ENCODE peak calls at places on chromosomes 16 and 17, in nine cellular contexts. R, G, Q, N, F, H, C, I and B are unnamed samples.

GRCh38 chr16:47917118-47917517 is 238.7 kb downstream of the ABCC12 start:
- DNase-seq in C (no peak), N (no peak), G (no peak), I (no peak), R (no peak), Q (no peak), F (no peak), H (no peak), B (no peak)

GRCh38 chr16:353404-354285 is 1.1 kb upstream of the AXIN1 start:
- DNase-seq in R (no peak), C (no peak), G (peak), N (peak), I (no peak), H (no peak), F (peak), Q (peak), B (no peak)

GRCh38 chr17:19741832-19742457 is 6.2 kb downstream of the ALDH3A1 start:
- DNase-seq in N (no peak), R (no peak), I (no peak), H (no peak), F (no peak), Q (no peak), C (no peak), G (no peak), B (no peak)

GRCh38 chr17:62919388-62919787 is 46.6 kb upstream of the TANC2 start:
- DNase-seq in R (no peak), N (no peak), F (no peak), I (no peak), H (no peak), C (no peak), Q (no peak), G (no peak), B (no peak)

GRCh38 chr17:75808905-75809621 is 24.5 kb downstream of the UNK start:
- DNase-seq in N (peak), Q (peak), R (no peak), H (peak), F (no peak), G (no peak), C (no peak), I (no peak), B (peak)

GRCh38 chr17:32784113-32784512 is 92.8 kb downstream of the MYO1D start:
- DNase-seq in R (no peak), N (no peak), Q (no peak), H (no peak), F (no peak), I (no peak), G (no peak), C (no peak), B (no peak)

GRCh38 chr16:14600164-14600563 is 29.9 kb downstream of the PARN start:
- DNase-seq in Q (no peak), R (no peak), N (no peak), H (no peak), G (peak), I (no peak), C (no peak), F (no peak), B (peak)

GRCh38 chr17:56793947-56794346 is 39.8 kb downstream of the C17orf67 start:
- DNase-seq in I (no peak), R (no peak), F (no peak), H (no peak), Q (no peak), G (no peak), C (no peak), N (no peak), B (no peak)

GRCh38 chr17:77315010-77315409 is 174.2 kb downstream of the SEC14L1 start:
- DNase-seq in R (no peak), H (no peak), I (no peak), N (no peak), F (peak), C (no peak), Q (peak), G (no peak), B (no peak)

GRCh38 chr16:75195811-75196790 is 10.9 kb downstream of the CTRB2 start:
- DNase-seq in N (peak), C (peak), G (no peak), H (no peak), F (peak), Q (peak), R (no peak), I (no peak), B (no peak)

GRCh38 chr16:58026705-58027340 is 1.3 kb downstream of the MMP15 start:
- DNase-seq in F (peak), H (no peak), G (peak), N (no peak), I (no peak), C (peak), Q (peak), R (no peak), B (no peak)

GRCh38 chr17:81561494-81561885 is 9.3 kb upstream of the FAAP100 start:
- DNase-seq in I (no peak), Q (no peak), F (no peak), G (no peak), H (no peak), C (no peak), R (no peak), N (no peak), B (no peak)

GRCh38 chr16:31402687-31403086 is 9.6 kb downstream of the ITGAD start:
- DNase-seq in C (no peak), N (no peak), I (no peak), R (no peak), Q (no peak), F (no peak), G (no peak), H (no peak), B (no peak)

GRCh38 chr16:31401436-31401835 is 8.3 kb downstream of the ITGAD start:
- DNase-seq in Q (no peak), F (no peak), G (no peak), I (no peak), C (no peak), N (no peak), R (no peak), H (no peak), B (no peak)

GRCh38 chr16:31403590-31404352 is 10.6 kb downstream of the ITGAD start:
- DNase-seq in F (no peak), G (no peak), I (no peak), H (no peak), Q (no peak), N (no peak), R (no peak), C (peak), B (no peak)

GRCh38 chr16:31407406-31407805 is 14.3 kb downstream of the ITGAD start:
- DNase-seq in H (no peak), N (no peak), F (no peak), G (no peak), R (no peak), Q (no peak), C (no peak), I (no peak), B (no peak)

GRCh38 chr16:31404353-31405064 is 11.4 kb downstream of the ITGAD start:
- DNase-seq in N (no peak), H (no peak), R (no peak), F (no peak), C (no peak), Q (no peak), G (no peak), I (no peak), B (peak)
- H3K4me3 ChIP-seq in N (no peak), H (no peak), R (no peak), F (no peak), C (no peak), Q (peak), G (no peak), I (no peak), B (peak)

GRCh38 chr16:88975511-88976061 is 1.4 kb downstream of the CBFA2T3 start:
- DNase-seq in Q (no peak), H (no peak), R (no peak), C (no peak), N (no peak), F (no peak), I (no peak), G (no peak), B (no peak)
- TF ChIP-seq CTCF in Q (no peak), H (no peak), R (no peak), C (no peak), N (no peak), F (no peak), I (no peak), G (no peak), B (no peak)

DNA sequence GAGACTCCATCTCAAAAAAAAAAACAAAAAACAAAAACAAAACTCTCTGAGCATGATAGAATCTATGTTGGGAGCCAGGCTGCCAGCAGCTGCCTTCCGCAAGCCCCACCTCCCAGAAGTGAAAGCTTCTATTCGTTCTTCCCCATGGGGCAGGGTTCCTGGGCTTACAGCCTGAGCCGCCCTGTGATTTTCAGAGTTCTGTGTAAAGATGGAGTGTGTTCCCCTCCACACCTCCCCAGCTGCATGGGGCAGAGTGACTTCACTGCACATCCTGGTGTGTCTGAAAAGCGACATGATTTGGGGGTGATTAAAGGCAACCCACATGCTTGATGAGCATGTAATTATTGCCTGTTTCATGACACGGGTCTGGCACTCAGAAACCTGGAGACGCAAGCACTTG is 265.7 kb downstream of the ENGASE start:
- DNase-seq in I (no peak), R (no peak), G (peak), H (no peak), F (no peak), C (no peak), Q (no peak), N (no peak), B (peak)
- H3K4me3 ChIP-seq in I (no peak), R (no peak), G (no peak), H (no peak), F (no peak), C (no peak), Q (no peak), N (no peak), B (peak)

DNA sequence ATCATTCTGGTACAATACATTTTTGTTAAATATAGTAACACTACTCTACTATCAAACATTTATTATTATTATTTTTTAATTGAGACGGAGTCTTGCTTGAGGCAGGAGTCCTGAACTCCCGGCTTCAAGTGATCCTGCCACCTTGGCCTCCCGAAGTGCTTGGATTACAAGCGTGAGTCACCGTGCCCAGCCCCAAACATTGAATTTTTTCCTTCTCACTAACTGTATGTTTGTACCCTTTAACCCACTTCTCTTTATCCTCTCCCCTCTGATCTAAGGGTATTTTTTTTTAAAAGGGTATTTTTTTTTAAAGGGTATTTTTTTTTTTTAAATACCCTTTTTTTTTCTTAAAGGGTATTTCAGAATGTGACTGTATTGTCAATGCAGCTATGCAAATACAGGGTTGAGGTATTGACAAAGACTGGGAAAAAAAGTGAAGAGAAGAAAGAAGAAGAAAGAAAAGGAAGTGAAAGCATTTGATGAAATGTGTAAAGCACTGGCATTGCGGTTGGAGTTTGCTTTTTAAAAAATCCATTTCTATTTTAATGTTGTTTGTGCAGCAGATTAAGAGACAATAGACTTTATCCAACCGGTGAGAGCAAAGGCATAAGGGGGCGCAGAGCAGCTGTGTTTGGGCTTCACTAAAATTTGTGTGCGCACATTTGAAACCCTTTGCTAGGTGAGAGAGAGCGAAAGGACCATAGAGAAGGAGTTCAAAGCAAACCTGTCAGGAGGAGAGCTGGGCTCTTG is 42.3 kb downstream of the SYT17 start:
- DNase-seq in C (no peak), R (no peak), I (no peak), Q (no peak), F (no peak), N (no peak), H (no peak), G (no peak), B (peak)
- TF ChIP-seq CTCF in C (no peak), R (no peak), I (no peak), Q (no peak), F (no peak), N (no peak), H (no peak), G (no peak), B (no peak)

GRCh38 chr17:71636644-71637043 is 484.2 kb upstream of the SOX9 start:
- DNase-seq in N (no peak), G (no peak), F (no peak), R (no peak), Q (no peak), C (no peak), I (no peak), H (no peak), B (no peak)

GRCh38 chr17:71633391-71633849 is 487.4 kb upstream of the SOX9 start:
- DNase-seq in R (no peak), H (no peak), G (peak), N (no peak), F (no peak), I (no peak), C (no peak), Q (no peak), B (no peak)

GRCh38 chr17:71635187-71635586 is 485.6 kb upstream of the SOX9 start:
- DNase-seq in C (no peak), I (no peak), F (no peak), R (no peak), H (no peak), Q (no peak), G (peak), N (no peak), B (no peak)

GRCh38 chr17:71632328-71632727 is 488.5 kb upstream of the SOX9 start:
- DNase-seq in N (no peak), I (no peak), G (no peak), F (no peak), H (no peak), R (no peak), Q (no peak), C (no peak), B (no peak)

GRCh38 chr17:71634376-71634775 is 486.4 kb upstream of the SOX9 start:
- DNase-seq in H (no peak), N (no peak), R (no peak), C (no peak), F (no peak), G (no peak), I (no peak), Q (no peak), B (no peak)
- H3K4me3 ChIP-seq in H (no peak), N (no peak), R (no peak), C (no peak), F (no peak), G (no peak), I (no peak), Q (no peak), B (no peak)

GRCh38 chr17:68782829-68783228 is 172.4 kb downstream of the ABCA8 start:
- DNase-seq in H (no peak), N (no peak), I (no peak), G (no peak), R (no peak), C (no peak), Q (no peak), F (no peak), B (no peak)

GRCh38 chr17:68785565-68786486 is 169.4 kb downstream of the ABCA8 start:
- DNase-seq in R (no peak), F (no peak), G (no peak), I (no peak), Q (no peak), H (no peak), N (no peak), C (no peak), B (no peak)

GRCh38 chr17:68780561-68780960 is 174.6 kb downstream of the ABCA8 start:
- DNase-seq in F (no peak), H (no peak), Q (no peak), N (no peak), C (no peak), I (no peak), G (no peak), R (no peak), B (no peak)

GRCh38 chr17:68784431-68784830 is 170.8 kb downstream of the ABCA8 start:
- DNase-seq in R (no peak), N (no peak), G (no peak), F (no peak), Q (no peak), C (no peak), H (no peak), I (no peak), B (no peak)

DNA sequence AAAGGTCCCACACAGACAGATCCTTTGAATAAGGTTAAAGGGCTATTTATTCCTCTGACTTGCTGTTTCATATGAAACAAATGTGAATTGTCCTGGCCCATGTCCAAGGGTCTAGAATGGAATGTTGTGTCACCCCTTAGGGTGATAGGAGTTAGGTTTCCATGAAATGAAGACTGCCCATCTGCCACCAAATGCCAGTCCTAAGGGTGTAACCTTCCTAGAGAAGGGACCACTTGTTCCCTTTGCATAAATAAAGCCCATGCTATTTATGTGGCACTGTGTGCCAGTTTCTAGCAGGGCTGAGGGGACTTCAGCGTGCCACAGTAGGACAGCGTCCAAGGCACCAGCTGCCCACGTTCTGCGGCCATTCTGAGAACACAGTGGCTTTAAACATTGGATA is 171.3 kb downstream of the ABCA8 start:
- DNase-seq in Q (no peak), I (no peak), H (no peak), F (no peak), G (no peak), R (no peak), N (no peak), C (no peak), B (no peak)
- TF ChIP-seq CTCF in Q (no peak), I (no peak), H (no peak), F (no peak), G (no peak), R (no peak), N (no peak), C (no peak), B (no peak)